ENCODE peak calls at places on chromosomes 12 and 14, in eight cellular contexts. M is stimulated activated CD4-positive, alpha-beta T cell treated with anti-CD3 and anti-CD28 coated beads, Interleukin-15, amount 100 ng/mL, for 1 hour; Z is activated CD4-positive, alpha-beta T cell treated with anti-CD3 and anti-CD28 coated beads, Interleukin-2, amount 10 ng/mL, durations not matched to agents 7 days and 5 days; V is stimulated activated CD8-positive, alpha-beta memory T cell treated with anti-CD3 and anti-CD28 coated beads, Interleukin-7, amount 100 ng/mL, for 1 hour; N is neural progenitor cell; B is left kidney; X is ELR; W is progenitor cell of endocrine pancreas. L is an unnamed sample.

GRCh38 chr12:52698634-52699340 is 4.5 kb downstream of the KRT77 start:
- DNase-seq in Z (no peak), N (no peak), V (no peak), B (no peak), W (no peak), M (no peak), X (no peak), L (no peak)

GRCh38 chr14:32933943-32934890 is 4.5 kb upstream of the NPAS3 start:
- DNase-seq in W (peak), Z (no peak), M (no peak), X (no peak), V (no peak), B (peak), N (peak), L (peak)

GRCh38 chr12:81888341-81888740 is 129.2 kb upstream of the PPFIA2 start:
- DNase-seq in B (peak), X (no peak), M (no peak), W (no peak), V (no peak), Z (no peak), N (no peak), L (no peak)

GRCh38 chr12:95700316-95700785 is 90.2 kb downstream of the NTN4 start:
- DNase-seq in X (peak), N (no peak), V (no peak), M (no peak), Z (no peak), B (no peak), W (no peak), L (no peak)

GRCh38 chr12:67649165-67650126 is 901 bp downstream of the DYRK2 start:
- DNase-seq in Z (peak), M (peak), V (no peak), B (peak), X (peak), N (peak), W (peak), L (peak)

GRCh38 chr14:96257900-96258299 is 1.9 kb downstream of the BDKRB1 start:
- DNase-seq in V (no peak), M (no peak), N (no peak), X (no peak), B (no peak), Z (no peak), W (no peak), L (no peak)

GRCh38 chr14:90556050-90556477 is 159.2 kb downstream of the CALM1 start:
- DNase-seq in W (peak), Z (no peak), B (peak), M (no peak), N (peak), V (no peak), X (no peak), L (peak)

GRCh38 chr12:6333566-6333965 is 8.3 kb downstream of the TNFRSF1A start:
- DNase-seq in Z (no peak), V (no peak), X (peak), B (no peak), N (no peak), M (no peak), W (no peak), L (no peak)

GRCh38 chr14:99681101-99681831 is 2.8 kb upstream of the CYP46A1 start:
- DNase-seq in B (no peak), X (no peak), N (no peak), M (no peak), W (no peak), Z (no peak), V (no peak), L (no peak)

GRCh38 chr12:47078733-47079364 is 572 bp upstream of the PCED1B start:
- DNase-seq in Z (peak), X (peak), B (peak), V (no peak), W (no peak), N (peak), M (peak), L (peak)

GRCh38 chr14:92471919-92472318 is 41.7 kb upstream of the RIN3 start:
- DNase-seq in M (no peak), W (no peak), B (no peak), X (peak), N (no peak), V (no peak), Z (no peak), L (no peak)

GRCh38 chr14:103104654-103105511 is 10.4 kb downstream of the EXOC3L4 start:
- DNase-seq in Z (peak), B (peak), W (peak), N (peak), M (peak), V (peak), X (peak), L (peak)

GRCh38 chr12:81259360-81259759 is 181.5 kb downstream of the ACSS3 start:
- DNase-seq in N (no peak), V (no peak), B (no peak), W (no peak), Z (no peak), M (no peak), X (no peak), L (no peak)

GRCh38 chr12:49883065-49883464 is 20.6 kb downstream of the FAIM2 start:
- DNase-seq in V (no peak), Z (no peak), X (no peak), N (peak), M (no peak), W (no peak), B (no peak), L (peak)

GRCh38 chr12:66405395-66405794 is 103.1 kb downstream of the HELB start:
- DNase-seq in N (no peak), V (no peak), W (no peak), X (peak), M (no peak), Z (no peak), B (no peak), L (no peak)

GRCh38 chr12:77368379-77368778 is 303.0 kb upstream of the E2F7 start:
- DNase-seq in M (no peak), W (no peak), X (no peak), B (no peak), V (no peak), N (no peak), Z (no peak), L (no peak)

GRCh38 chr14:56081139-56081538 is 37.1 kb upstream of the PELI2 start:
- DNase-seq in B (no peak), N (no peak), X (no peak), W (no peak), M (no peak), Z (no peak), V (no peak), L (no peak)

L was measured in NCI-H82.